ENCODE peak calls at places on chromosomes 2 and 18, in nine cellular contexts. F is thoracic aorta; L is adipocyte; D is PC-3; O is PC-9; W is dorsolateral prefrontal cortex; T is effector memory CD4-positive, alpha-beta T cell; K is fibroblast of lung; Z is esophagus squamous epithelium. M is an unnamed sample. For H3K27me3, the result is how much of the 10 kb centered on the place peaks cover.

GRCh38 chr18:8081872-8082553 is 514.9 kb downstream of the PTPRM start:
- DNase-seq in F (no peak), L (no peak), D (no peak), O (no peak), W (no peak), T (no peak), K (peak), Z (no peak), M (no peak)

GRCh38 chr18:68394705-68395104 is 320.2 kb downstream of the TMX3 start:
- DNase-seq in F (no peak), L (peak), D (peak), O (no peak), W (no peak), T (no peak), K (peak), Z (no peak), M (no peak)

GRCh38 chr18:59124370-59124704 is 15.3 kb upstream of the SEC11C start:
- DNase-seq in F (no peak), L (no peak), D (no peak), O (no peak), W (no peak), T (no peak), K (no peak), Z (no peak), M (no peak)

GRCh38 chr2:127046579-127046978 is 60.4 kb downstream of the BIN1 start:
- DNase-seq in F (no peak), L (no peak), D (no peak), O (no peak), W (no peak), T (no peak), K (no peak), Z (no peak), M (no peak)

GRCh38 chr2:1544478-1545069 is 131.3 kb downstream of the TPO start:
- DNase-seq in F (no peak), L (peak), D (peak), O (no peak), W (no peak), T (no peak), K (peak), Z (no peak), M (peak)

GRCh38 chr2:138373993-138374408 is 127.6 kb upstream of the SPOPL start:
- DNase-seq in F (no peak), L (peak), D (peak), O (no peak), W (no peak), T (no peak), K (peak), Z (no peak), M (no peak)

GRCh38 chr2:164896634-164897033 is 55.0 kb upstream of the COBLL1 start:
- DNase-seq in F (no peak), L (peak), D (peak), O (no peak), W (no peak), T (no peak), K (peak), Z (no peak), M (peak)

GRCh38 chr18:79480171-79480981 is 84.6 kb downstream of the NFATC1 start:
- DNase-seq in F (no peak), L (no peak), D (no peak), O (no peak), W (peak), T (no peak), K (no peak), Z (no peak), M (no peak)

GRCh38 chr2:2639251-2640139 is 308.4 kb upstream of the MYT1L start:
- DNase-seq in F (no peak), L (no peak), D (no peak), O (no peak), W (no peak), T (no peak), K (no peak), Z (no peak), M (no peak)

GRCh38 chr2:176140520-176141317 is 10.6 kb upstream of the HOXD4 start:
- DNase-seq in F (no peak), L (peak), D (peak), O (peak), W (peak), T (peak), K (peak), Z (no peak), M (peak)

GRCh38 chr2:19043893-19044292 is 314.5 kb downstream of the OSR1 start:
- DNase-seq in F (no peak), L (no peak), D (no peak), O (no peak), W (no peak), T (no peak), K (no peak), Z (no peak), M (no peak)

GRCh38 chr2:6922201-6922656 is 5.0 kb downstream of the RNF144A start:
- DNase-seq in F (no peak), L (no peak), D (peak), O (peak), W (no peak), T (no peak), K (no peak), Z (no peak), M (no peak)

GRCh38 chr2:2872713-2873449 is 504.7 kb downstream of the EIPR1 start:
- DNase-seq in F (no peak), L (no peak), D (no peak), O (no peak), W (no peak), T (no peak), K (no peak), Z (no peak), M (no peak)

GRCh38 chr2:113283704-113284284 is 5.1 kb upstream of the PAX8 start:
- DNase-seq in F (peak), L (peak), D (peak), O (peak), W (no peak), T (no peak), K (peak), Z (no peak), M (peak)

GRCh38 chr2:36559221-36559942 is 38.6 kb downstream of the FEZ2 start:
- DNase-seq in F (no peak), L (no peak), D (no peak), O (no peak), W (no peak), T (no peak), K (no peak), Z (no peak), M (no peak)

GRCh38 chr18:61582205-61582710 is 249.0 kb downstream of the CDH20 start:
- DNase-seq in F (no peak), L (no peak), D (no peak), O (no peak), W (no peak), T (no peak), K (no peak), Z (no peak), M (no peak)

GRCh38 chr18:61580061-61580460 is 246.8 kb downstream of the CDH20 start:
- DNase-seq in F (no peak), L (peak), D (no peak), O (no peak), W (no peak), T (no peak), K (no peak), Z (no peak), M (no peak)

GRCh38 chr18:61578846-61579245 is 245.6 kb downstream of the CDH20 start:
- DNase-seq in F (no peak), L (no peak), D (no peak), O (no peak), W (no peak), T (no peak), K (no peak), Z (no peak), M (no peak)

GRCh38 chr18:61581578-61582204 is 248.5 kb downstream of the CDH20 start:
- DNase-seq in F (no peak), L (peak), D (peak), O (peak), W (peak), T (peak), K (peak), Z (no peak), M (peak)

DNA sequence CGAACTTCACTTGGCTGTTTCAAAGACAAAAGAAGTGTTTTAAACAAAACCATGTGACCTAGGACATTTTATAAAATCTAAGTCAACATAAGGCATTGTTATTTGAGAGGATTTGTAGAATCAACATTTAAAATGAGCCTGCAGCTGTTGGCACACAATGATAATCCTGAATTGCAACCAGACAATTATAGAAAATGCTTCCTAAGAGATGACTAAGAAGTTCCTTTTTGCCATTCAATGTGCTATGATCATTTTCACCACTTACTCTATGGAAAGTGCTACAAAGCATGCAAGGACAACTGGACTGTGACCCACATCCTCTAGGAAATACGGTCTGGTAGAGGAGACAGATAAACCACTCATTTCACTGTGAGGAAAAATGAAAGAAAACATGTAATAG is 246.4 kb downstream of the CDH20 start:
- DNase-seq in F (no peak), L (peak), D (no peak), O (no peak), W (no peak), T (no peak), K (no peak), Z (no peak), M (no peak)
- H3K4me3 ChIP-seq in F (no peak), L (no peak), D (no peak), O (no peak), W (no peak), T (no peak), K (no peak), Z (no peak), M (no peak)

GRCh38 chr2:240051697-240052096 is 1.6 kb downstream of the OR6B3 start:
- DNase-seq in F (no peak), L (no peak), D (no peak), O (no peak), W (no peak), T (no peak), K (no peak), Z (no peak), M (no peak)
- H3K27me3 ChIP-seq in F (under half), L (half or more), D (half or more), O (half or more), W (under half), T (under half), K (under half), Z (half or more), M (half or more)

GRCh38 chr2:219327719-219328118 is 4.8 kb downstream of the RESP18 start:
- DNase-seq in F (no peak), L (no peak), D (no peak), O (no peak), W (no peak), T (no peak), K (no peak), Z (no peak), M (no peak)
- H3K4me3 ChIP-seq in F (no peak), L (no peak), D (no peak), O (no peak), W (no peak), T (no peak), K (no peak), Z (no peak), M (no peak)

DNA sequence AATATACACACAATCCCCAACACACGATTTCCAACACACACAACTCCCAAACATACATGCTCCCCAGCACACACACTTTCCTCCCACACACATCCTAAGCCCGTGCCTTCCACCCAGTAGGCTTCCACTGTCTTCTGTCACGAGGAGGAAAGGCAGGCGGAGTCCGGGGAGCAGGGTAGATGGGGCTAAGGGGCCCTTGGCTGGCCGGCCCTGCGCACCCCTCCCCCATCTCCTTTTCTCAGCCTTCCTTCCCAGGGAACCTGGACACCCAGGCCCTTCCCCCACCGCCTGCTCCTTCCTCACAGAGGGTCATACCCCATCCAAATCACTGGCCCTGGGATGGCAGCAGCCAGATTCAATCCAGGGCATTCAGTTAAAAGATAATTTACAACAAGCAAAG is 3.4 kb upstream of the PDCD1 start:
- DNase-seq in F (no peak), L (no peak), D (no peak), O (no peak), W (no peak), T (no peak), K (no peak), Z (no peak), M (no peak)
- H3K27me3 ChIP-seq in F (under half), L (under half), D (under half), O (under half), W (under half), T (under half), K (under half), Z (half or more), M (under half)

GRCh38 chr18:69718912-69719547 is 228.6 kb downstream of the CD226 start:
- DNase-seq in F (no peak), L (no peak), D (peak), O (no peak), W (no peak), T (no peak), K (no peak), Z (no peak), M (no peak)
- H3K4me3 ChIP-seq in F (no peak), L (peak), D (no peak), O (no peak), W (no peak), T (no peak), K (no peak), Z (no peak), M (no peak)

DNA sequence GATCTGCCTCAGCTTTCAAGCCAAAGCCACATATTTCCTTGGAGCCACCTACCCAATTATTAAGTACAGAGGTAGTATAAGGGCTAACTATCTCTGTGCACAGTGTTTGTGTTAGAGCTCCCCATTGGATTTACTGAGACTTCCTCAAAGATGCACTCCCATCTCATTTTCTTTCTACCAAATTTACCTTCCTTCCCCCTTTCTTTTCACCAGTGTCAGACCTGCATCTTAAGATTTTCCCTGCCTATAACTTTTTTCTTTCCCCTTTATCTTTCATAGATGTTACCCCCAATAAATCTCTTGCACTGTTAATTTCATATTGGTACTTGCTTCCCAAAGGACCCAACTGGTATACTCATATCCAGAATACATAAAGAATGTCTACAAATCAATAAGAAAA is 5.9 kb upstream of the REL start:
- DNase-seq in F (no peak), L (no peak), D (no peak), O (no peak), W (no peak), T (no peak), K (no peak), Z (no peak), M (no peak)
- H3K27me3 ChIP-seq in F (under half), L (under half), D (under half), O (under half), W (under half), T (under half), K (under half), Z (under half), M (under half)

GRCh38 chr2:30266051-30266621 is 34.8 kb downstream of the LBH start:
- DNase-seq in F (no peak), L (no peak), D (no peak), O (no peak), W (no peak), T (peak), K (no peak), Z (no peak), M (peak)
- H3K4me3 ChIP-seq in F (peak), L (peak), D (no peak), O (no peak), W (no peak), T (peak), K (no peak), Z (no peak), M (no peak)

GRCh38 chr2:26854283-26854827 is 6.4 kb downstream of the DPYSL5 start:
- DNase-seq in F (no peak), L (no peak), D (no peak), O (no peak), W (no peak), T (no peak), K (no peak), Z (no peak), M (no peak)
- H3K27me3 ChIP-seq in F (under half), L (half or more), D (half or more), O (under half), W (under half), T (under half), K (under half), Z (half or more), M (under half)

DNA sequence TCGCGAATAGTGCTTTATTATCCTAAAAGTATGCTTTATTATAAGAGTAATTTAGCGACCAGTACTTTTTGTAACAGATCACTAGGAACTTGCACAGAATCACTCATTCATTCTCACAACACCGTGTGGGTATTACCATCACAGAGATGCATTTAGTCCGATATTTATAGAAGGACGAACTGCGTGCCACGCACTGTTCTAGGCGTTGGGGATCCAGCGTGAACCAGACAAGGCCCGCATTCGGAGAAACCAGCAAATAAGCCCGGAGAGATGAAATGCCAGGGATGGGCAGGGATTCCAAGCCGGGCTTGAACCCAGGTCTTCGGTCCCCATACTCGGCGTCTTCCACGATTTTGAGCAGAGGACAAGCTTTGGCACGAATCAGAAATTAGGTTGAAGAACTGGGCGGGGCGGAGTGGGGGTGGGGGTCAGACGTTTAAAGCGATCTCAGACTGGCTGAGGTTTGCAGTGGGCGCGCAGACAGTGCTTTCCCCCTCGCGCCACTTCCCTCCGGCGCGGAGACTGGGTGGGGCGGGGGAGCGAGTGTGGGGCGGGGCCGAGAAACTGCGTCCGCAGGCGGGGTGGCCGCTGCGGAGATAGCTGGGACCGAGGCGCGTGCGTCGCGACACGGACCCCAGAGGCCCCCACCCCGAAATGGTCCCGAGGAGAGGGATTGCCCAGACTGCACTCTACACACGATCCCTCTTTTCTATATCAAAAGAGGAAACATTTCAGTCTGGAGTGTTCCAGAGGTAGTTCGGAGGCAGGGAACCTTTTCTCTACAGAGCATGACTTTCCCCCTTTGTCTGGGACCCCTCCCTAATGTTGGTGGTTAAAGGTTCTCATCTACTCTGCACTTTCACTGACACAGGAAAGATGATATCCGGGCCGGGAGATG is 1.1 kb upstream of the CXCR4 start:
- DNase-seq in F (no peak), L (peak), D (no peak), O (no peak), W (peak), T (peak), K (no peak), Z (peak), M (peak)
- H3K4me3 ChIP-seq in F (peak), L (no peak), D (peak), O (no peak), W (peak), T (peak), K (no peak), Z (peak), M (peak)

DNA sequence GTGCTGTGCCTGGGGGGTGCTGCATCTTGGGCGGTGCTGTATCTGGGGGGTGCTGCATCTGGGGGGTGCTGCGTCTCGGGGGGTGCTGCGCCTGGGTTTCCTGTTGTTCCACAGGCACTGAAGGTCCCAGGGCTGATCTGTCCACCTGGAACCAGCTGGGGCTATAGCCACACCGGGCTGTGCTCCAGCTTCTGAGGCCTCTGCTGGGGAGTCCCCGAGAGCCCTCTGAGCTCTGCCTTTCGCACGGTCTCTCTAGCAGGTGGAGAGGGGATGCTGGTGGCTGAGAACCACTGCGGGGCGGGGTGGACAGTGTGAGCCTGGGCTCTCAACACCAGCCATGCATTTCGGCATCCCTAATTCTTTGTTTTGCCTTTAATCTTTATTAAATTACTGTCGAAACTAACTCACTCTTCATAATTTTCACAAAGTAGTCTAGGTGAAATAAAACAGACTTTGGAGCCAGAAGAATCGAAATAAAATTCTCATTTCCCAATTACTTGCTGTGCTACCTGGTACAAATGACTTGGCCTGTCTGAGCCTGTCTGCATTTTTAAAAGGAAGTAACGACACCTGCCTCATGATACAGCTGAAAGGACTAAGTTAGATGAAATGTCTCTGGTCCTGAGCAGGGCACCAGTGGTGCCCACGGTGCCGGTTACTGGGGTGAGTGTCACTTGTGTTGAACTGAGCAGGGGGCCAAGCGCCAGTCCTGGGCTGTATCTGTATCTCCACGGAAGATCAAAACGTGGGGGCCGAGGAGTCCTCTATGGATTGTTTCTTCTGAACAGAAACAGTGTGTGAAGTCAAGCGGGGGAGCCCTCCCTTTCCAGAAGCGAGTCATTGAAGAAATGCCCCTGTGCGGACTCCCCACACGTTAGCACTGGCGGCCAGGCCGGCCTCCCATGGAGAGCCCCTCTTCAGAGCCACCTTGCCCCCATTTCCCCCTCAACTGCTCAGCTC is 142.0 kb downstream of the ASB1 start:
- DNase-seq in F (no peak), L (no peak), D (no peak), O (no peak), W (peak), T (no peak), K (no peak), Z (no peak), M (no peak)
- H3K27me3 ChIP-seq in F (under half), L (under half), D (under half), O (half or more), W (under half), T (under half), K (under half), Z (under half), M (under half)

M was measured in MG63.